ENCODE peak calls at places on chromosomes 11 and 22, in six cellular contexts. A is neuronal stem cell, P is H9, U is H1, Q is mesenchymal stem cell, J is trophoblast cell. T is an unnamed sample.

GRCh38 chr11:122696662-122697061 is 41.1 kb downstream of the UBASH3B start:
- DNase-seq in J (no peak), Q (no peak), U (no peak), A (no peak), P (no peak), T (no peak)

GRCh38 chr11:77467993-77468392 is 5.9 kb downstream of the PAK1 start:
- DNase-seq in A (no peak), Q (peak), P (no peak), U (no peak), J (no peak), T (no peak)

GRCh38 chr11:85472953-85473352 is 154.2 kb downstream of the DLG2 start:
- DNase-seq in P (peak), Q (no peak), U (no peak), J (no peak), A (no peak), T (no peak)

GRCh38 chr11:59186130-59186594 is 14.2 kb downstream of the DTX4 start:
- DNase-seq in J (peak), P (peak), A (no peak), U (peak), Q (no peak), T (no peak)

GRCh38 chr22:39129746-39130145 is 22.7 kb downstream of the CBX7 start:
- DNase-seq in A (no peak), P (peak), Q (no peak), U (no peak), J (no peak), T (no peak)

GRCh38 chr22:28822930-28823481 is 22.6 kb upstream of the XBP1 start:
- DNase-seq in U (no peak), P (no peak), Q (no peak), A (peak), J (no peak), T (no peak)

GRCh38 chr11:608751-609354 is 6.9 kb downstream of the IRF7 start:
- DNase-seq in P (no peak), U (no peak), J (no peak), Q (no peak), A (no peak), T (no peak)

GRCh38 chr11:128904303-128904871 is 13.2 kb downstream of the KCNJ5 start:
- DNase-seq in U (no peak), Q (peak), P (no peak), A (no peak), J (no peak), T (no peak)

GRCh38 chr11:47326198-47326597 is 26.3 kb downstream of the MYBPC3 start:
- DNase-seq in U (no peak), P (no peak), Q (no peak), A (no peak), J (no peak), T (no peak)

GRCh38 chr11:32416301-32416700 is 19.0 kb downstream of the WT1 start:
- DNase-seq in Q (no peak), U (no peak), P (no peak), J (no peak), A (no peak), T (no peak)
- H3K14ac ChIP-seq in Q (no peak), U (no peak), P (no peak), J (no peak), A (no peak), T (no peak)

GRCh38 chr11:103170865-103171264 is 61.6 kb downstream of the DYNC2H1 start:
- DNase-seq in A (no peak), Q (no peak), U (no peak), P (no peak), J (peak), T (peak)
- H3K14ac ChIP-seq in A (no peak), Q (no peak), U (no peak), P (no peak), J (no peak), T (no peak)

GRCh38 chr22:36678477-36678876 is 25.1 kb downstream of the CACNG2 start:
- DNase-seq in P (no peak), Q (no peak), U (no peak), A (no peak), J (no peak), T (no peak)

GRCh38 chr22:36682835-36683234 is 20.7 kb downstream of the CACNG2 start:
- DNase-seq in P (no peak), A (no peak), U (no peak), J (no peak), Q (no peak), T (no peak)

DNA sequence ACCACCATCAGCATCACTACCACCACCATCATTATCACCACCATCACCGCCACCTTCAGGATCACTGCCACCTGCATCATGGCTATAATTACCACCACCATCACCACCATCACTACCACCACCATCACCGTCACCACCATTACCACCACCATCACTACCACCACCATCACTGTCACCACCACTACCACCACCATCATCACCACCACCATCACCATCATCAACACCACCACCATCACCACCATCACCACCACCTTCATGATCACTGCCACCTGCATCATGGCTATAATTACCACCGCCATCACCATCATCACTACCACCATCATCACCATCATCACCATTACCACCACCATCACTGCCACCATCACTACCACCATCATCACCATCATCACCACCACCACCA is 23.5 kb downstream of the CACNG2 start:
- DNase-seq in A (no peak), J (no peak), Q (no peak), U (no peak), P (no peak), T (no peak)
- H3K14ac ChIP-seq in A (peak), J (no peak), Q (no peak), U (no peak), P (no peak), T (no peak)

DNA sequence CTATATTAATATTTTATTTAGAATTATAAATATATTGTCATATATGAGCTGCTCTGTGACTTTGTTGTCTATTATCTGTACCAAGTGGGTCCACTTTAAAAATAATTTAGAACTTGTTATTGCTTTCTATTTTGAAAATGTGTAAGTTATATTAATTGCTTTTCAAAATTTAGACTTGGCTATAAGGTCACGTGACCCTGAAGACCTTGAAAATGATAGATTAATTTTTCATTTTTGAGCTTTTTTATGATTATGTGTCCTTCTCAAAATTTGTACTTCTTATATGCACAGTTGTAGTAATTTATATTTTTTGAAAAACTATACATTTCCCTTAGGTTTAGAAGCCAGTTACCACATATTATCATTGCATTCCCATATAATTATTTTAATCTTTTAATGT is 697.0 kb upstream of the ANO5 start:
- DNase-seq in Q (no peak), J (no peak), P (no peak), A (no peak), U (no peak), T (no peak)
- H3K14ac ChIP-seq in Q (no peak), J (no peak), P (no peak), A (no peak), U (no peak), T (no peak)

DNA sequence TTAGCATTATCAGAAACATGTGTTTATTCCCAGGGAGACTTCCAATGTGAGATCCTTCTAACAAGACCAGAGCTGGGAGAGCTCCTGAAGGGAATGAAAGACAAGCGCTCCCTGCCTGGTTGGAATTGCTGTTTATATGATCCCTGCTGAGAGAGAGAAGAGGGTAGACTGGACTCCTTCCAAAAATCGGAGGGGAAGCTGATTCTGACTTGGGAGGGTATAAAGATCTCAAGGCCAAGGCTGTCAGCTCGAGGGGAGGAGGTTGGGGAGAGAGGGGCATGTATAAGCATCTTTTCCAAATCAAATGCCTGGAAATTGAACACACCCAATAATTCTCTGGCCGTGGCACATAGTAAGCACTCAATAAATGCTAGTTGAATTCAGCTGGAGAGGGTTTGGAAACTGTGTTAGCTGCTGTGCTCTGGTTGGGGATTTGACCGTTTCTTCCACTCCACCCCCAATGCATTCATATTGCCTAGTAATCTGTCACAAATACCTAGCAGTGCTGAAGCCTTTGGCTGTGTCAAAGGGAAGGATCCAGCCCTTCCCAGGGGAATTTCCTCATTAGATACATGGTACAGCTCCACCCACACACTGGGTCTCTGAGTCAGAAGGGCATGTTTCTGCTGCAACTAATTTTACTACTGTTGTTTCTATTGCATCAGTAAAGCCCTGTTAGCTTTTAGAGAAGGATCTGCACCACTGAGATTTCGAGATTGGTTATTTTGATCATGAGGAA is 61.5 kb downstream of the CACNG2 start:
- DNase-seq in U (no peak), Q (peak), P (no peak), J (peak), A (no peak), T (peak)
- H3K14ac ChIP-seq in U (no peak), Q (no peak), P (no peak), J (no peak), A (no peak), T (no peak)

DNA sequence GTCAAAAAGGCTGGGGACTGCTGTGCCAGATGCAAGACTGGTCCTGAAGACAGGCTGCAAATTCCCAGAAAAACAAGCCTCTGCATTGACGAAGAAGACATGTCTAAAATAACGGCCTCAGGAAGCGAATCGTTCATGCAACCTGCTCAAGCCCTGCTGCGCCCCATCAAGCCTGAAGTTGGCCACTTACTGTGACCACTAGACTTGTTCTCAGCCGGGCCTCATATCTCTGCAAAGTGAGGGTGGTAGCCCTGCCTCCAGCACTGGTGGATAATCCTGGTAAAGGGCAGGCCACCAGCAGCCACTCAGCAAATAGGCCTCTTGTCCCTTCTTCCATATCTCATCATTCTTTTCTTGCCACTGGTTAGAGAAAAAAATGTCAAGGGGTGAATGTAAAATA is 11.8 kb downstream of the LTO1 start:
- DNase-seq in Q (no peak), J (no peak), P (no peak), A (no peak), U (no peak), T (no peak)
- H3K14ac ChIP-seq in Q (no peak), J (no peak), P (no peak), A (no peak), U (no peak), T (no peak)

GRCh38 chr11:74185285-74185684 is 14.2 kb downstream of the PPME1 start:
- DNase-seq in A (no peak), P (no peak), Q (no peak), U (no peak), J (no peak), T (no peak)

GRCh38 chr11:74182635-74183034 is 11.5 kb downstream of the PPME1 start:
- DNase-seq in J (peak), Q (no peak), U (no peak), A (no peak), P (no peak), T (peak)

GRCh38 chr11:74185695-74186094 is 14.6 kb downstream of the PPME1 start:
- DNase-seq in A (no peak), U (no peak), J (peak), Q (peak), P (no peak), T (peak)
- H3K14ac ChIP-seq in A (no peak), U (no peak), J (no peak), Q (no peak), P (no peak), T (no peak)

T was measured in IMR-90.